ENCODE peak calls at places on chromosomes 5 and 9, in nine cellular contexts. B, S, V, X, L, I, K, O and J are unnamed samples.

GRCh38 chr9:134024828-134025605 is at the start of gene BRD3OS:
- DNase-seq in V (peak; percentile 100), L (peak; percentile 98), I (peak; percentile 100), O (peak; percentile 89), X (peak; percentile 97), K (peak; percentile 96), S (peak; percentile 98), B (peak; percentile 96), J (peak; percentile 96)

GRCh38 chr5:90558344-90559192 is at the start of gene ADGRV1:
- DNase-seq in V (no peak), B (no peak), K (peak; percentile 97), L (peak; percentile 18), O (no peak), X (no peak), I (peak; percentile 99), S (peak; percentile 95), J (peak; percentile 88)

GRCh38 chr9:107334103-107334776 is 51.2 kb downstream of the RAD23B start:
- DNase-seq in X (no peak), B (no peak), I (no peak), V (no peak), S (no peak), K (no peak), O (no peak), L (no peak), J (no peak)

GRCh38 chr5:133905494-133905893 is 62.9 kb downstream of the C5orf15 start:
- DNase-seq in V (no peak), I (no peak), O (no peak), K (no peak), S (no peak), X (no peak), B (no peak), L (no peak), J (no peak)

GRCh38 chr5:40678021-40678939 is 1.4 kb upstream of the PTGER4 start:
- DNase-seq in V (no peak), I (no peak), O (no peak), L (no peak), K (peak; percentile 68), X (no peak), S (no peak), B (no peak), J (no peak)

GRCh38 chr5:157468293-157468965 is 8.4 kb downstream of the NIPAL4 start:
- DNase-seq in L (no peak), S (no peak), B (no peak), O (no peak), V (no peak), X (no peak), K (no peak), I (no peak), J (no peak)

GRCh38 chr9:129278391-129279237 is 100.6 kb upstream of the IER5L start:
- DNase-seq in V (peak; percentile 68), X (no peak), I (peak; percentile 25), B (peak; percentile 79), O (no peak), S (no peak), K (peak; percentile 67), L (no peak), J (peak; percentile 57)

GRCh38 chr5:160843240-160843639 is 8.8 kb downstream of the ATP10B start:
- DNase-seq in X (no peak), S (no peak), V (no peak), L (no peak), O (no peak), K (peak; percentile 13), I (no peak), B (no peak), J (no peak)

GRCh38 chr9:4497395-4497794 is 7.1 kb downstream of the SLC1A1 start:
- DNase-seq in I (no peak), V (no peak), B (no peak), X (no peak), K (no peak), O (no peak), L (no peak), S (no peak), J (no peak)

GRCh38 chr9:137544176-137544755 is 5.9 kb downstream of the PNPLA7 start:
- DNase-seq in X (no peak), K (no peak), V (no peak), B (no peak), L (no peak), S (peak; percentile 44), I (no peak), O (no peak), J (no peak)

GRCh38 chr9:92954886-92955285 is 7.6 kb downstream of the FGD3 start:
- DNase-seq in O (no peak), K (no peak), I (no peak), B (no peak), S (no peak), X (no peak), L (no peak), V (no peak), J (no peak)

GRCh38 chr5:13783731-13784130 is 160.8 kb downstream of the DNAH5 start:
- DNase-seq in O (no peak), L (no peak), K (no peak), X (no peak), V (no peak), I (no peak), S (no peak), B (no peak), J (no peak)

GRCh38 chr5:157575096-157575872 is at the start of gene ADAM19:
- DNase-seq in K (peak; percentile 47), I (peak; percentile 85), L (peak; percentile 56), B (no peak), V (no peak), S (peak; percentile 8), X (no peak), O (peak; percentile 55), J (peak; percentile 57)

GRCh38 chr5:62306494-62307363 is 723 bp downstream of the KIF2A start:
- DNase-seq in V (peak; percentile 77), I (peak; percentile 63), B (peak; percentile 51), O (peak; percentile 19), K (peak; percentile 40), S (peak; percentile 40), L (peak; percentile 42), X (peak; percentile 8), J (peak; percentile 72)

GRCh38 chr9:77647659-77648457 is at the start of gene GNA14:
- DNase-seq in X (no peak), S (no peak), L (peak; percentile 27), V (no peak), O (no peak), B (no peak), I (peak; percentile 72), K (no peak), J (peak; percentile 45)

GRCh38 chr9:121242955-121243346 is 25.0 kb upstream of the GSN start:
- DNase-seq in K (no peak), I (no peak), V (no peak), L (no peak), O (no peak), B (no peak), X (no peak), S (no peak), J (no peak)